ENCODE peak calls at places on chromosome 21, in nine cellular contexts. One of them, this sample, is unnamed.

GRCh38 chr21:44426663-44427191 is 28.6 kb upstream of the LRRC3 start:
- DNase-seq in brain microvascular endothelial cell: no peak
- DNase-seq in activated naive CD4-positive, alpha-beta T cell treated with Interleukin-2 at 50 U/mL for 16 hours: no peak
- DNase-seq in midbrain: no peak
- DNase-seq in NCI-H1694: no peak
- DNase-seq in aorta: peak; percentile 63
- DNase-seq in RPMI7951: no peak
- DNase-seq in HAP-1: peak; percentile 4
- DNase-seq in AG08396: no peak
- DNase-seq in this sample: no peak

GRCh38 chr21:19011448-19011847 is 607.9 kb upstream of the TMPRSS15 start:
- DNase-seq in activated naive CD4-positive, alpha-beta T cell treated with Interleukin-2 at 50 U/mL for 16 hours: no peak
- DNase-seq in AG08396: no peak
- DNase-seq in midbrain: no peak
- DNase-seq in NCI-H1694: no peak
- DNase-seq in HAP-1: no peak
- DNase-seq in aorta: no peak
- DNase-seq in brain microvascular endothelial cell: no peak
- DNase-seq in RPMI7951: no peak
- DNase-seq in this sample: no peak

GRCh38 chr21:46035809-46036695 is 54.5 kb downstream of the COL6A1 start:
- DNase-seq in NCI-H1694: no peak
- DNase-seq in activated naive CD4-positive, alpha-beta T cell treated with Interleukin-2 at 50 U/mL for 16 hours: no peak
- DNase-seq in midbrain: no peak
- DNase-seq in brain microvascular endothelial cell: peak; percentile 40
- DNase-seq in RPMI7951: peak; percentile 98
- DNase-seq in AG08396: peak; percentile 80
- DNase-seq in aorta: no peak
- DNase-seq in HAP-1: no peak
- DNase-seq in this sample: no peak

GRCh38 chr21:35974801-35975200 is 85.5 kb downstream of the SETD4 start:
- DNase-seq in midbrain: no peak
- DNase-seq in brain microvascular endothelial cell: peak; percentile 44
- DNase-seq in aorta: no peak
- DNase-seq in NCI-H1694: no peak
- DNase-seq in HAP-1: peak; percentile 19
- DNase-seq in activated naive CD4-positive, alpha-beta T cell treated with Interleukin-2 at 50 U/mL for 16 hours: no peak
- DNase-seq in AG08396: no peak
- DNase-seq in RPMI7951: peak; percentile 73
- DNase-seq in this sample: no peak

GRCh38 chr21:17495680-17496079 is 17.2 kb upstream of the CXADR start:
- DNase-seq in activated naive CD4-positive, alpha-beta T cell treated with Interleukin-2 at 50 U/mL for 16 hours: no peak
- DNase-seq in AG08396: no peak
- DNase-seq in HAP-1: no peak
- DNase-seq in brain microvascular endothelial cell: no peak
- DNase-seq in aorta: no peak
- DNase-seq in NCI-H1694: no peak
- DNase-seq in RPMI7951: peak; percentile 86
- DNase-seq in midbrain: no peak
- DNase-seq in this sample: no peak

GRCh38 chr21:37502947-37503346 is 136.4 kb downstream of the DYRK1A start:
- DNase-seq in AG08396: no peak
- DNase-seq in midbrain: no peak
- DNase-seq in RPMI7951: no peak
- DNase-seq in NCI-H1694: no peak
- DNase-seq in brain microvascular endothelial cell: no peak
- DNase-seq in HAP-1: no peak
- DNase-seq in aorta: no peak
- DNase-seq in activated naive CD4-positive, alpha-beta T cell treated with Interleukin-2 at 50 U/mL for 16 hours: no peak
- DNase-seq in this sample: no peak

GRCh38 chr21:16241021-16241420 is 511.2 kb downstream of the USP25 start:
- DNase-seq in RPMI7951: no peak
- DNase-seq in AG08396: no peak
- DNase-seq in activated naive CD4-positive, alpha-beta T cell treated with Interleukin-2 at 50 U/mL for 16 hours: no peak
- DNase-seq in brain microvascular endothelial cell: no peak
- DNase-seq in HAP-1: no peak
- DNase-seq in midbrain: no peak
- DNase-seq in NCI-H1694: no peak
- DNase-seq in aorta: no peak
- DNase-seq in this sample: no peak

GRCh38 chr21:16194851-16195251 is 465.1 kb downstream of the USP25 start:
- DNase-seq in AG08396: no peak
- DNase-seq in RPMI7951: no peak
- DNase-seq in NCI-H1694: no peak
- DNase-seq in midbrain: peak; percentile 72
- DNase-seq in activated naive CD4-positive, alpha-beta T cell treated with Interleukin-2 at 50 U/mL for 16 hours: no peak
- DNase-seq in brain microvascular endothelial cell: peak; percentile 43
- DNase-seq in aorta: no peak
- DNase-seq in HAP-1: peak; percentile 33
- DNase-seq in this sample: no peak

GRCh38 chr21:46191257-46191685 is 7.0 kb upstream of the SPATC1L start:
- DNase-seq in activated naive CD4-positive, alpha-beta T cell treated with Interleukin-2 at 50 U/mL for 16 hours: no peak
- DNase-seq in AG08396: peak; percentile 88
- DNase-seq in HAP-1: peak; percentile 10
- DNase-seq in brain microvascular endothelial cell: peak; percentile 74
- DNase-seq in RPMI7951: peak; percentile 77
- DNase-seq in aorta: peak; percentile 81
- DNase-seq in midbrain: no peak
- DNase-seq in NCI-H1694: no peak
- DNase-seq in this sample: no peak

GRCh38 chr21:26844258-26845065 is 747 bp downstream of the ADAMTS1 start:
- DNase-seq in NCI-H1694: no peak
- DNase-seq in brain microvascular endothelial cell: peak; percentile 21
- DNase-seq in HAP-1: peak; percentile 65
- DNase-seq in AG08396: peak; percentile 26
- DNase-seq in activated naive CD4-positive, alpha-beta T cell treated with Interleukin-2 at 50 U/mL for 16 hours: no peak
- DNase-seq in aorta: peak; percentile 86
- DNase-seq in RPMI7951: peak; percentile 46
- DNase-seq in midbrain: peak; percentile 61
- DNase-seq in this sample: no peak

GRCh38 chr21:15054089-15054488 is 10.7 kb downstream of the NRIP1 start:
- DNase-seq in AG08396: no peak
- DNase-seq in HAP-1: no peak
- DNase-seq in midbrain: no peak
- DNase-seq in aorta: no peak
- DNase-seq in RPMI7951: no peak
- DNase-seq in NCI-H1694: no peak
- DNase-seq in activated naive CD4-positive, alpha-beta T cell treated with Interleukin-2 at 50 U/mL for 16 hours: no peak
- DNase-seq in brain microvascular endothelial cell: no peak
- DNase-seq in this sample: no peak

GRCh38 chr21:34770581-34770980 is 101.8 kb downstream of the CLIC6 start:
- DNase-seq in brain microvascular endothelial cell: no peak
- DNase-seq in NCI-H1694: no peak
- DNase-seq in RPMI7951: peak; percentile 20
- DNase-seq in AG08396: no peak
- DNase-seq in activated naive CD4-positive, alpha-beta T cell treated with Interleukin-2 at 50 U/mL for 16 hours: no peak
- DNase-seq in midbrain: no peak
- DNase-seq in HAP-1: no peak
- DNase-seq in aorta: no peak
- DNase-seq in this sample: no peak

GRCh38 chr21:42004406-42005199 is 5.6 kb downstream of the ZBTB21 start:
- DNase-seq in AG08396: no peak
- DNase-seq in NCI-H1694: no peak
- DNase-seq in RPMI7951: no peak
- DNase-seq in activated naive CD4-positive, alpha-beta T cell treated with Interleukin-2 at 50 U/mL for 16 hours: no peak
- DNase-seq in aorta: no peak
- DNase-seq in brain microvascular endothelial cell: no peak
- DNase-seq in midbrain: no peak
- DNase-seq in HAP-1: no peak
- DNase-seq in this sample: no peak

GRCh38 chr21:44530903-44531605 is 8.9 kb downstream of the KRTAP10-1 start:
- DNase-seq in RPMI7951: no peak
- DNase-seq in brain microvascular endothelial cell: no peak
- DNase-seq in NCI-H1694: no peak
- DNase-seq in activated naive CD4-positive, alpha-beta T cell treated with Interleukin-2 at 50 U/mL for 16 hours: no peak
- DNase-seq in HAP-1: no peak
- DNase-seq in aorta: peak; percentile 63
- DNase-seq in AG08396: no peak
- DNase-seq in midbrain: no peak
- DNase-seq in this sample: no peak

GRCh38 chr21:31927872-31928476 is 55.2 kb downstream of the HUNK start:
- DNase-seq in activated naive CD4-positive, alpha-beta T cell treated with Interleukin-2 at 50 U/mL for 16 hours: no peak
- DNase-seq in AG08396: no peak
- DNase-seq in HAP-1: no peak
- DNase-seq in aorta: no peak
- DNase-seq in midbrain: no peak
- DNase-seq in NCI-H1694: no peak
- DNase-seq in RPMI7951: no peak
- DNase-seq in brain microvascular endothelial cell: no peak
- DNase-seq in this sample: no peak

GRCh38 chr21:16891821-16892220 is 621.0 kb upstream of the CXADR start:
- DNase-seq in AG08396: peak; percentile 5
- DNase-seq in HAP-1: peak; percentile 16
- DNase-seq in activated naive CD4-positive, alpha-beta T cell treated with Interleukin-2 at 50 U/mL for 16 hours: no peak
- DNase-seq in brain microvascular endothelial cell: peak; percentile 83
- DNase-seq in RPMI7951: no peak
- DNase-seq in midbrain: no peak
- DNase-seq in NCI-H1694: no peak
- DNase-seq in aorta: no peak
- DNase-seq in this sample: no peak

GRCh38 chr21:32413697-32414578 is 1.4 kb downstream of the EVA1C start:
- DNase-seq in HAP-1: peak; percentile 4
- DNase-seq in midbrain: peak; percentile 59
- DNase-seq in brain microvascular endothelial cell: no peak
- DNase-seq in NCI-H1694: no peak
- DNase-seq in aorta: no peak
- DNase-seq in activated naive CD4-positive, alpha-beta T cell treated with Interleukin-2 at 50 U/mL for 16 hours: no peak
- DNase-seq in RPMI7951: peak; percentile 30
- DNase-seq in AG08396: peak; percentile 18
- DNase-seq in this sample: no peak

GRCh38 chr21:36134820-36135390 is at the start of gene CBR3:
- DNase-seq in HAP-1: peak; percentile 70
- DNase-seq in midbrain: peak; percentile 33
- DNase-seq in RPMI7951: peak; percentile 72
- DNase-seq in aorta: peak; percentile 87
- DNase-seq in NCI-H1694: no peak
- DNase-seq in AG08396: peak; percentile 79
- DNase-seq in brain microvascular endothelial cell: peak; percentile 33
- DNase-seq in activated naive CD4-positive, alpha-beta T cell treated with Interleukin-2 at 50 U/mL for 16 hours: peak; percentile 68
- DNase-seq in this sample: no peak

GRCh38 chr21:40616377-40616704 is 230.6 kb downstream of the DSCAM start:
- DNase-seq in brain microvascular endothelial cell: no peak
- DNase-seq in HAP-1: no peak
- DNase-seq in midbrain: no peak
- DNase-seq in NCI-H1694: no peak
- DNase-seq in AG08396: no peak
- DNase-seq in activated naive CD4-positive, alpha-beta T cell treated with Interleukin-2 at 50 U/mL for 16 hours: no peak
- DNase-seq in RPMI7951: no peak
- DNase-seq in aorta: no peak
- DNase-seq in this sample: no peak